ENCODE peak calls at places on chromosomes 3 and 15, in six cellular contexts. M is activated CD8-positive, alpha-beta memory T cell treated with anti-CD3 and anti-CD28 coated beads for 4 hours; L is NCI-H1694 treated with DMSO at 0.1 percent for 48 hours; R is nucleus accumbens; X is upper lobe of left lung; S is T-cell. D is an unnamed sample.

GRCh38 chr15:40776537-40777141 is 6.9 kb downstream of the C15orf62 start:
- DNase-seq in M (no peak), S (peak), X (peak), R (no peak), L (no peak), D (no peak)

GRCh38 chr3:136883967-136884720 is 22.1 kb downstream of the NCK1 start:
- DNase-seq in L (peak), M (no peak), R (no peak), X (no peak), S (no peak), D (peak)

GRCh38 chr15:80934761-80935221 is 54.8 kb downstream of the MESD start:
- DNase-seq in S (no peak), M (no peak), R (no peak), L (no peak), X (no peak), D (no peak)

GRCh38 chr3:106688463-106688862 is 688.8 kb upstream of the CCDC54 start:
- DNase-seq in X (no peak), S (no peak), R (no peak), L (no peak), M (no peak), D (no peak)

GRCh38 chr15:90222538-90222937 is 11.2 kb downstream of the CIB1 start:
- DNase-seq in L (no peak), M (no peak), R (no peak), X (no peak), S (no peak), D (no peak)

GRCh38 chr15:65914981-65915925 is 46.0 kb downstream of the RAB11A start:
- DNase-seq in R (no peak), M (no peak), S (no peak), X (no peak), L (no peak), D (no peak)

GRCh38 chr3:144289057-144289456 is 317.4 kb downstream of the DIPK2A start:
- DNase-seq in R (no peak), S (no peak), L (no peak), X (no peak), M (no peak), D (no peak)

GRCh38 chr3:28210968-28211713 is 30.3 kb upstream of the CMC1 start:
- DNase-seq in X (no peak), R (no peak), S (no peak), M (no peak), L (no peak), D (no peak)

GRCh38 chr3:115819785-115820384 is 196.6 kb downstream of the GAP43 start:
- DNase-seq in L (peak), M (peak), S (peak), R (peak), X (no peak), D (peak)

D was measured in NCI-H524 treated with DMSO at 0.1 percent for 48 hours.